ENCODE peak calls at places on chromosomes 5 and 9, in four cellular contexts. X is prostate gland, L is GM12891, I is K562. G is an unnamed sample.

GRCh38 chr5:145463634-145464033 is 371.5 kb downstream of the PRELID2 start:
- DNase-seq in X (no peak), L (no peak), I (no peak), G (no peak)

GRCh38 chr5:74934949-74935751 is 69.0 kb upstream of the FAM169A start:
- DNase-seq in I (no peak), X (no peak), L (no peak), G (no peak)

GRCh38 chr5:142922223-142922952 is 152.2 kb downstream of the ARHGAP26 start:
- DNase-seq in L (no peak), X (no peak), I (peak; percentile 17), G (no peak)

GRCh38 chr5:93609756-93610155 is 26.7 kb downstream of the NR2F1 start:
- DNase-seq in I (no peak), X (no peak), L (no peak), G (no peak)

GRCh38 chr9:123590499-123590898 is 234.5 kb downstream of the CRB2 start:
- DNase-seq in L (no peak), I (no peak), X (no peak), G (no peak)

GRCh38 chr9:4353236-4353635 is 53.4 kb upstream of the GLIS3 start:
- DNase-seq in L (no peak), X (no peak), I (no peak), G (no peak)

GRCh38 chr5:59380350-59380951 is 513.1 kb downstream of the PDE4D start:
- DNase-seq in I (peak; percentile 7), X (peak; percentile 34), L (peak; percentile 11), G (no peak)

GRCh38 chr5:161544350-161544765 is 2.2 kb downstream of the GABRB2 start:
- DNase-seq in I (peak; percentile 72), L (no peak), X (no peak), G (no peak)

GRCh38 chr9:94554439-94555331 is at the start of gene PCAT7:
- DNase-seq in L (peak; percentile 65), I (peak; percentile 72), X (peak; percentile 36), G (no peak)

GRCh38 chr9:98533132-98533531 is 175.6 kb downstream of the GABBR2 start:
- DNase-seq in L (no peak), I (no peak), X (no peak), G (peak; percentile 44)

GRCh38 chr5:142324377-142324870 is 397 bp downstream of the SPRY4 start:
- DNase-seq in L (peak; percentile 56), I (peak; percentile 56), X (no peak), G (no peak)

GRCh38 chr5:118548761-118549160 is 439.6 kb downstream of the DTWD2 start:
- DNase-seq in I (no peak), X (no peak), L (no peak), G (no peak)

GRCh38 chr9:95649801-95650213 is 133.0 kb upstream of the PTCH1 start:
- DNase-seq in L (no peak), I (no peak), X (no peak), G (no peak)
- TF ChIP-seq POLR2A in L (no peak), I (no peak), X (no peak), G (no peak)

GRCh38 chr9:127895811-127896210 is 3.6 kb downstream of the ST6GALNAC6 start:
- DNase-seq in X (no peak), L (no peak), I (no peak), G (no peak)

GRCh38 chr9:127898433-127899199 is 787 bp downstream of the ST6GALNAC6 start:
- DNase-seq in L (no peak), X (no peak), I (peak; percentile 75), G (no peak)

GRCh38 chr9:127899200-127899943 is at the start of gene ST6GALNAC6:
- DNase-seq in X (no peak), I (peak; percentile 92), L (peak; percentile 94), G (no peak)

GRCh38 chr9:127896395-127897193 is 2.8 kb downstream of the ST6GALNAC6 start:
- DNase-seq in I (no peak), L (no peak), X (no peak), G (no peak)

GRCh38 chr9:127897194-127897692 is 2.2 kb downstream of the ST6GALNAC6 start:
- DNase-seq in I (peak; percentile 95), L (peak; percentile 65), X (no peak), G (no peak)
- TF ChIP-seq POLR2A in I (no peak), L (no peak), X (no peak), G (no peak)

DNA sequence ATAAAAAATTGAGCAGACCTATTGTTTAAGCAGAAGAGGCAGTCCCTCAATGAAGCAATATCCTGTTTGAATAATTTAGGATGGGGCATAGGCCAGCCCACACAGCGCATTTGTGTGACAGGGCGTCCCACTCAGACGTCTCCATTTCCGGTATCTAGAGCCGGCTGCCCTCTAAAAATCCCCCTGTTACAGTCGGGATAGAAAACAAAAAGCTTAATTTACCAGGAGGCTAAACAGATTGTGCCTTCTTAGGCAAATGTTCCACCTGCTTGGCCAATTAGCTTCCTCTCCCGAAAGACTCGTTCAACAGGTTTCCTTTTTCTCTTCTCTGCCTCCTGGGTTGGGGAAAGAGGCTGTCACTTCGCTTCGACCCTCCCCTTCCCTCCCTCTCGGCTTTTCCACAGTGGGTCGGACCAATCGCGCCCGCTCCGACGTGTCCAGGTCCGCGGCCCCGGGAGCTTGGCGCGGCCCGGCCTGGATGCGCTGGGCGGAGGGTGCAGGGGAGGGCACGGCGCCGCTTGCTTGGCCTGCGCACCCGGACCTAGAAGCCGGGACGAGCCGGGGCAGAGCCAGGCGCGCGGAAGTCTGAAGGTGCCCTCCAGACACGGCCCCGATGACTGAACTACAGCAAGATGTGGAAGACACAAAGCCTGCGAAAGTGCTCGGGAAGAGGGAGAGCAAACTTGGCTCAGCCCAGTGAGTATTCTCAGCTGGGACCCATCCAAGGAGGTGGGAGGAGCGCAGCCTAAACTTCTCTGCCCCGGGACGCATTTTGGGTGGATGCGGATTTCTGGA is at the start of gene GRAMD2B:
- DNase-seq in I (peak; percentile 20), X (peak; percentile 91), L (peak; percentile 45), G (no peak)
- TF ChIP-seq POLR2A in I (peak; percentile 41), X (peak; percentile 95), L (no peak), G (peak; percentile 82)

DNA sequence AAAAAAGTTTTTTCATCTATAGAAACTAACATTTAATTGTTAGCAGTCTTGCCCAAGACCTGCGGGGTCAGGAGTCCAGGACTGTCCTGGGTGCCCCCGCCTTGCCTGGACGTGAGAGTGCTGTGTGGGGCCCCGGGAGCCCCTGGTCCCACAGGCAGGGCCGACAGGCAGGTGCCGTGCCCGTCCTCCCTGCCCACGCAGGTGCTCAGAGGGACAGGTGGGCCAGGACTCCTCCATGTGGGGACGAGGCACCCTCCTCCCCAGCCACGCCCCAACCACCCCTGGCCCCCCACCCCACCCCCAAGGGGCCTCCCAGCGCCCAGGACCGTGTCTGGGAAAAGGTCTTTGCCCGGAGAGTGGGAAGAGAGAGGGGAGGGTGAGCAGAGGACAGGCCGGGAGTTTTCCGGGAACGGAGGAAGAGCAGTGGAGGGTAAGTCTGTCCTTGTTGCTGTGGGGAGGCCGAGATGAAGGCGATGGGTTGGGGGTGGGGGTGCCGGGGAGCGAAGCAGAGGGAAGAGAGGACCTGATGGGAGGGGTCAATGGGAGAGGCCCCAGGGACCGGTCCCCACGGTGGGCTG is 2.7 kb upstream of the LCN12 start:
- DNase-seq in L (no peak), X (no peak), I (no peak), G (no peak)
- TF ChIP-seq POLR2A in L (no peak), X (no peak), I (no peak), G (no peak)

GRCh38 chr5:177475563-177476427 is 2.4 kb upstream of the DBN1 start:
- DNase-seq in L (no peak), I (no peak), X (no peak), G (no peak)
- TF ChIP-seq POLR2A in L (no peak), I (no peak), X (no peak), G (no peak)

G was measured in vagina.